ENCODE peak calls at places on chromosome 15, in six cellular contexts. I, L, K, H, V and F are unnamed samples.

GRCh38 chr15:62749036-62749435 is 293.5 kb upstream of the TPM1 start:
- DNase-seq in I (no peak), K (no peak), V (no peak), L (no peak), H (no peak), F (no peak)

GRCh38 chr15:39128746-39129145 is 452.1 kb upstream of the THBS1 start:
- DNase-seq in L (no peak), V (no peak), K (no peak), H (no peak), I (no peak), F (no peak)

GRCh38 chr15:91491131-91491950 is 362.2 kb upstream of the SLCO3A1 start:
- DNase-seq in I (no peak), K (no peak), L (no peak), H (no peak), V (no peak), F (no peak)

GRCh38 chr15:71103102-71103676 is 12.1 kb upstream of the THSD4 start:
- DNase-seq in L (no peak), K (peak), H (no peak), V (no peak), I (no peak), F (no peak)

GRCh38 chr15:40891810-40892448 is 2.3 kb upstream of the VPS18 start:
- DNase-seq in L (peak), H (no peak), V (no peak), K (peak), I (peak), F (peak)

GRCh38 chr15:98799461-98799971 is 151.2 kb downstream of the IGF1R start:
- DNase-seq in L (no peak), H (no peak), K (peak), I (no peak), V (no peak), F (no peak)

GRCh38 chr15:38176696-38177095 is 75.9 kb upstream of the SPRED1 start:
- DNase-seq in V (no peak), I (no peak), H (no peak), K (peak), L (no peak), F (no peak)

GRCh38 chr15:79089331-79089889 is 1.2 kb downstream of the RASGRF1 start:
- DNase-seq in V (peak), L (no peak), H (no peak), K (no peak), I (no peak), F (no peak)

GRCh38 chr15:50358805-50359204 is 3.8 kb upstream of the GABPB1 start:
- DNase-seq in I (no peak), H (no peak), L (peak), K (peak), V (no peak), F (peak)

GRCh38 chr15:23877502-23878412 is 190.7 kb upstream of the NDN start:
- DNase-seq in I (no peak), H (no peak), L (peak), K (no peak), V (no peak), F (peak)

GRCh38 chr15:64247906-64248541 is 85.2 kb upstream of the PPIB start:
- DNase-seq in H (peak), V (no peak), L (peak), I (peak), K (peak), F (no peak)